ENCODE peak calls at places on chromosomes 3 and 15, in four cellular contexts. K, S, C and X are unnamed samples.

GRCh38 chr15:25680659-25680970 is 182.5 kb downstream of the ATP10A start:
- DNase-seq in S (no peak), K (no peak), C (no peak), X (no peak)

GRCh38 chr3:136093771-136094170 is 102.4 kb downstream of the MSL2 start:
- DNase-seq in K (no peak), C (no peak), S (no peak), X (no peak)

GRCh38 chr3:150800722-150801121 is 37.8 kb upstream of the SIAH2 start:
- DNase-seq in S (no peak), C (no peak), K (no peak), X (no peak)

GRCh38 chr3:13414040-13414729 is 5.9 kb downstream of the NUP210 start:
- DNase-seq in S (peak), C (peak), K (no peak), X (no peak)

GRCh38 chr3:174102274-174102673 is 704.7 kb downstream of the NLGN1 start:
- DNase-seq in K (no peak), S (no peak), C (no peak), X (no peak)

GRCh38 chr15:74496648-74497047 is 35.7 kb upstream of the UBL7 start:
- DNase-seq in C (no peak), K (no peak), S (no peak), X (no peak)

GRCh38 chr3:60303160-60303559 is 948.1 kb downstream of the FHIT start:
- DNase-seq in C (no peak), K (no peak), S (no peak), X (no peak)

GRCh38 chr3:14448756-14449728 is 46.6 kb downstream of the SLC6A6 start:
- DNase-seq in C (no peak), S (no peak), K (no peak), X (no peak)

GRCh38 chr15:68623301-68623892 is 44.6 kb downstream of the CORO2B start:
- DNase-seq in C (no peak), S (no peak), K (no peak), X (no peak)

GRCh38 chr3:7854721-7855120 is 646.9 kb upstream of the LMCD1 start:
- DNase-seq in K (no peak), C (no peak), S (no peak), X (no peak)

GRCh38 chr3:20326537-20326936 is 140.5 kb upstream of the SGO1 start:
- DNase-seq in S (no peak), K (peak), C (no peak), X (no peak)

GRCh38 chr3:77370413-77370812 is 330.5 kb downstream of the ROBO2 start:
- DNase-seq in S (no peak), K (peak), C (no peak), X (peak)

GRCh38 chr15:89051875-89052274 is 36.4 kb upstream of the ABHD2 start:
- DNase-seq in S (no peak), C (no peak), K (no peak), X (no peak)

GRCh38 chr15:62068071-62068786 is 1.5 kb downstream of the C2CD4A start:
- DNase-seq in C (peak), K (peak), S (peak), X (no peak)

GRCh38 chr3:33980252-33980651 is 181.8 kb downstream of the PDCD6IP start:
- DNase-seq in C (no peak), S (no peak), K (peak), X (peak)

GRCh38 chr3:104909188-104909587 is 457.5 kb upstream of the ALCAM start:
- DNase-seq in K (peak), S (no peak), C (no peak), X (no peak)

GRCh38 chr15:101522091-101522490 is 32.6 kb upstream of the PCSK6 start:
- DNase-seq in C (peak), K (no peak), S (no peak), X (no peak)

GRCh38 chr3:188527389-188527788 is 373.4 kb downstream of the LPP start:
- DNase-seq in C (no peak), S (no peak), K (no peak), X (no peak)

GRCh38 chr15:29268706-29269484 is 727 bp downstream of the NSMCE3 start:
- DNase-seq in S (peak), C (peak), K (peak), X (no peak)

GRCh38 chr15:90004252-90004651 is 3.1 kb downstream of the ZNF710 start:
- DNase-seq in C (no peak), S (peak), K (no peak), X (no peak)

GRCh38 chr3:173660645-173661299 is 263.2 kb downstream of the NLGN1 start:
- DNase-seq in C (no peak), K (no peak), S (no peak), X (no peak)

GRCh38 chr3:39133822-39134221 is 19.6 kb downstream of the CSRNP1 start:
- DNase-seq in K (no peak), C (no peak), S (peak), X (no peak)

GRCh38 chr3:34219556-34219955 is 421.1 kb downstream of the PDCD6IP start:
- DNase-seq in C (no peak), K (no peak), S (no peak), X (no peak)

GRCh38 chr3:126692858-126693257 is 11.2 kb upstream of the CHCHD6 start:
- DNase-seq in C (no peak), K (no peak), S (no peak), X (no peak)

GRCh38 chr3:82002993-82003642 is 241.7 kb upstream of the GBE1 start:
- DNase-seq in K (no peak), C (no peak), S (no peak), X (no peak)

GRCh38 chr15:89221543-89221942 is at the start of gene RLBP1:
- DNase-seq in S (no peak), C (no peak), K (peak), X (peak)

GRCh38 chr3:126357299-126358037 is at the start of gene KLF15:
- DNase-seq in S (peak), C (peak), K (peak), X (peak)

GRCh38 chr3:58111513-58112184 is 99.1 kb downstream of the DNASE1L3 start:
- DNase-seq in C (peak), K (peak), S (no peak), X (peak)

GRCh38 chr15:53197426-53197839 is 407.3 kb upstream of the ONECUT1 start:
- DNase-seq in S (peak), C (peak), K (peak), X (peak)

GRCh38 chr15:92801412-92801773 is 98.7 kb upstream of the CHD2 start:
- DNase-seq in C (peak), S (no peak), K (peak), X (no peak)

GRCh38 chr3:54965746-54966145 is 37.9 kb upstream of the LRTM1 start:
- DNase-seq in S (no peak), C (no peak), K (no peak), X (no peak)

GRCh38 chr15:47516576-47517371 is 200.5 kb upstream of the SEMA6D start:
- DNase-seq in K (peak), C (no peak), S (no peak), X (peak)

GRCh38 chr15:29934251-29934650 is 112.0 kb upstream of the TJP1 start:
- DNase-seq in K (peak), S (no peak), C (no peak), X (peak)

GRCh38 chr3:143483214-143483613 is 363.6 kb downstream of the CHST2 start:
- DNase-seq in S (no peak), C (no peak), K (no peak), X (no peak)

GRCh38 chr3:191166366-191166765 is 32.7 kb upstream of the OSTN start:
- DNase-seq in C (no peak), K (no peak), S (no peak), X (no peak)

DNA sequence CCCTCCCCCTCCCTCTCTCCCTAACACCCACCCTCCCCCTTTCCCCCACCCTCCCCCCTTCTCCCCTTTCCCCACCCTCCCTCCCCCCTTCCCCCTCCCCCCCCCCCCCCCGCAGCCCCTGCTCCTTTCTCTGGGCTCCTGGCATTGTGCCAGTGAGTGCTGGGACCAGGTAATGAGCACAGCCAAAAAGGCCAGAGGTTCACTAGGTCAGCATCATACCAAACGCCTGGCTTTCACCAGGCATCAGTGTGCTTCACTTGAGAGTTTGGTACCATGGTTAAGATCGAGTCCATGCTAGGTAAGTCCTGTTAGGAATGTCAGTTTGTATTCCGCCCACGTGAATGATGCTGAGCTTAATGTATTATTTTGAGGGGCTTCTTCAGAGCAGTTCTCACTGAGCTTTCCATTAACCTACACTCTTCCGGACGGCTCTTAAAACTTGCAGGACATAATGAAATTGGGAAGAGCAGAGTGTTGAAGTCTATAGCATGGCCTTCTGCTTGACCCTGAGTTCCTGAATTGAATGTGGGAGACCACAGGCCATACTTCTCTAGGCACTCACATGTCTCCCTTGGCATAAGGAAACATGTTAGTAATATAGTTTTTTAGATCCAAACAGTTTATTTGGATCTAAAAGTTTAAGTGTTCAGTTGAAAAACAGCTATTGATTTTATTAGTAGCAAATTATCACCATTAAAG is 45.6 kb downstream of the SENP2 start:
- DNase-seq in K (peak), S (no peak), C (no peak), X (no peak)
- TF ChIP-seq CTCF in K (no peak), S (no peak), C (no peak), X (no peak)

DNA sequence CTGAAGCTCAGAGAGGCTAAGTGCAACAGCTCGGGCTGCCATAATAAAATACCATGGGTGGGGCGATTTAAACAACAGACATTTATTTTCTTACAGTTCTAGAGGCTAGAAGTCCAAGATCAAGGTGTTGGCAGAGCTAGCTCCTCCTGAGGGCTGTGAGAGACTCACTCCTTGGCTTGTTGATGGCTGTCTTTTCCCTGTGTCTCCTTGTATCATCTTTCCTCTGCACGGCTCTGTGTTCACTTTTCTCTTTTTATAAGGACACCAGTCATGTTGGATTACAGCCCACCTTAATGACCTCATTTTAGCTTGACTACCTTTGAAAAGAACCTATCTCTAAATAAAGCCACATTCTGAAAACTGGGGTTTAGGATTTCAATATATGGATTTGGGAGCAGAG is 129.7 kb downstream of the RPL22L1 start:
- DNase-seq in K (no peak), C (no peak), S (no peak), X (no peak)
- H3K27ac ChIP-seq in K (no peak), C (no peak), S (peak), X (peak)

DNA sequence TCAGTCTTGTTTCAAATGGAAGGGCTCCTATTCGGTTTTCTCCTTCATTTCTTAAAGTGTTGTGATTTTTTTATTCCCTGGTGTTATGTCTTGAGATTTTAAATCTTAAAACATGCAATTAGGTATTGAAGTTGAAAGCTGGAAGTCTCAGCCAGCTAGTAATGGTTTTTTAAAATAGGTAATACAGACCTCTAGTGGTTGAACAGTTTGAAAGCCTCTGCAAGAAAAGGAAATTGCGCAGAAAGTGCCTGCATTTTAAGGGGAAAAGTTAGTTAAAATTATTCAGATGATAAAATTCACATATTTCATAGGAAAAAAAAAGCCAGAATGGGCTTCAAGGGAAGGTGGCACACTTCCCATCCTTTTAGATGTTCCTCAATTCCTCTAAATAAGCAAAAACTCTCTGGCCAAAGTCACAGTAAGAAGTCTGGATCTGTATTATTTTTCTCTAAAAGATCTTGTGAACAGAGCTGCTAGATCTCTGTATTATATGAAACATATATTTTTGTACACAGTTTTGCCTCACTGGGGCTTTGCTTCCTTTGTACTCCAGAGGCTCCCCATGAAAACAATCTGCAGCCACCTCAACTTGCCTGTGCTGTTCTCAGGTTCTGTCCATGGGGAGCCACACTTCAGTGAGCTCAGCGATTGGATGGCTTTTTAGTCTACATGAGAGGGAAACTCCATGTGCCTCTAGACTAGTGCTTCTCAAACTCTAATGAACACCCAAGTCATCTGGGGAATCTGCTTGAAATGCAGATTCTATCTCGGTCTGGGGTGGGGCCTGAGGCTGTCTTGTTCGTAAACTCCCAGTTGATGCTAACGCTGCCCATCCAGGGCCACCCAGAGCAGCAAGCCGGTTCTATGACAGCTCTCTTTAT is 21.5 kb downstream of the AGTR1 start:
- DNase-seq in C (no peak), K (no peak), S (no peak), X (no peak)
- TF ChIP-seq CTCF in C (peak), K (no peak), S (peak), X (peak)

GRCh38 chr3:170507063-170507462 is 78.8 kb downstream of the SLC7A14 start:
- DNase-seq in K (no peak), C (no peak), S (no peak), X (no peak)
- H3K27ac ChIP-seq in K (no peak), C (no peak), S (no peak), X (no peak)

DNA sequence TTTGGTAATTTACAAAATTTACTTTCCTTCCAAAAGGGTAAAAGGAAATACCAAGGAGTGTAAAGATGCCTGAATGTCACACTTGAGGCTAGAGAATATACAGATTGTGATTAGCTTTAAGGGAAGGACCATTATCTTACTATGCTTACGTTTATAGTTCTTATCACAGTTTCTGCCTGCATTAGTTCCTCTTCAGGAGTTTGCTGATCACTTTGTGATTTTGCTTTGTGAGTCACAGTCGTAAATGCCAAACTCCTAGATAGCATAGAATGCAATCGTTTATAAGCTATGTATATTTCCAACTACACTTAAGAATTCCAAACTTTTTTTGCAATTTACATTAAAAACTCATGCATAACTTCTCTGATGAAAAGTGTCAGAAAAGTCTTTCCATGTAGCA is 1034.7 kb downstream of the DIPK2A start:
- DNase-seq in C (no peak), S (no peak), K (no peak), X (no peak)
- TF ChIP-seq CTCF in C (no peak), S (no peak), K (no peak), X (no peak)